ENCODE peak calls at places on chromosomes 5 and 9, in seven cellular contexts. N, O, Z, F, K, X and D are unnamed samples.

GRCh38 chr5:132751971-132752580 is 4.8 kb downstream of the CCNI2 start:
- DNase-seq in N (no peak), O (no peak), Z (no peak), F (no peak), K (no peak), X (no peak), D (no peak)

GRCh38 chr9:13948037-13948436 is 365.9 kb downstream of the NFIB start:
- DNase-seq in N (no peak), O (peak), Z (no peak), F (no peak), K (no peak), X (no peak), D (no peak)

GRCh38 chr5:36723921-36724320 is 117.5 kb downstream of the SLC1A3 start:
- DNase-seq in N (no peak), O (no peak), Z (no peak), F (no peak), K (no peak), X (no peak), D (no peak)

GRCh38 chr9:19701274-19701673 is 87.6 kb downstream of the SLC24A2 start:
- DNase-seq in N (no peak), O (no peak), Z (no peak), F (no peak), K (no peak), X (no peak), D (no peak)

GRCh38 chr9:109401169-109401989 is 80.5 kb upstream of the EPB41L4B start:
- DNase-seq in N (peak), O (no peak), Z (peak), F (peak), K (no peak), X (peak), D (peak)

GRCh38 chr5:139635606-139636206 is 12.4 kb upstream of the CXXC5 start:
- DNase-seq in N (no peak), O (peak), Z (peak), F (no peak), K (peak), X (no peak), D (peak)

GRCh38 chr5:67612961-67613360 is 416.4 kb upstream of the CD180 start:
- DNase-seq in N (no peak), O (no peak), Z (no peak), F (no peak), K (no peak), X (no peak), D (no peak)

GRCh38 chr5:68173007-68173406 is 42.5 kb upstream of the PIK3R1 start:
- DNase-seq in N (no peak), O (no peak), Z (no peak), F (no peak), K (no peak), X (no peak), D (no peak)

GRCh38 chr5:78600656-78601452 is 47.7 kb downstream of the LHFPL2 start:
- DNase-seq in N (no peak), O (no peak), Z (no peak), F (no peak), K (no peak), X (no peak), D (no peak)

GRCh38 chr5:112848116-112848811 is 12.8 kb upstream of the SRP19 start:
- DNase-seq in N (peak), O (peak), Z (no peak), F (peak), K (no peak), X (no peak), D (peak)

GRCh38 chr9:72476617-72477375 is 44.6 kb upstream of the TMC1 start:
- DNase-seq in N (peak), O (no peak), Z (no peak), F (no peak), K (no peak), X (peak), D (no peak)

GRCh38 chr9:122133984-122134535 is 25.5 kb downstream of the NDUFA8 start:
- DNase-seq in N (no peak), O (no peak), Z (no peak), F (no peak), K (no peak), X (no peak), D (no peak)

GRCh38 chr9:87635656-87636501 is 90.0 kb upstream of the CTSL start:
- DNase-seq in N (no peak), O (no peak), Z (no peak), F (no peak), K (no peak), X (no peak), D (no peak)

GRCh38 chr5:59099270-59099994 is 516.6 kb downstream of the RAB3C start:
- DNase-seq in N (peak), O (peak), Z (no peak), F (no peak), K (no peak), X (peak), D (peak)

GRCh38 chr5:17723876-17724275 is 89.6 kb downstream of the TAF11L14 start:
- DNase-seq in N (no peak), O (no peak), Z (no peak), F (no peak), K (no peak), X (no peak), D (no peak)

GRCh38 chr5:73826761-73827450 is 200.9 kb downstream of the ARHGEF28 start:
- DNase-seq in N (no peak), O (peak), Z (no peak), F (no peak), K (no peak), X (no peak), D (peak)

GRCh38 chr9:37034938-37035471 is 937 bp upstream of the PAX5 start:
- DNase-seq in N (no peak), O (no peak), Z (no peak), F (no peak), K (no peak), X (no peak), D (no peak)

GRCh38 chr5:124839371-124839998 is 93.0 kb upstream of the ZNF608 start:
- DNase-seq in N (no peak), O (peak), Z (no peak), F (no peak), K (no peak), X (no peak), D (no peak)

GRCh38 chr9:21687351-21687750 is 115.1 kb upstream of the MTAP start:
- DNase-seq in N (no peak), O (no peak), Z (no peak), F (no peak), K (no peak), X (no peak), D (no peak)

GRCh38 chr5:123545506-123545905 is 33.5 kb downstream of the CSNK1G3 start:
- DNase-seq in N (peak), O (peak), Z (no peak), F (no peak), K (no peak), X (peak), D (no peak)

GRCh38 chr5:115194671-115195070 is 25.0 kb upstream of the TRIM36 start:
- DNase-seq in N (no peak), O (peak), Z (no peak), F (no peak), K (no peak), X (no peak), D (peak)

GRCh38 chr9:912776-913175 is 63.7 kb upstream of the DMRT3 start:
- DNase-seq in N (no peak), O (no peak), Z (no peak), F (no peak), K (no peak), X (no peak), D (no peak)

GRCh38 chr5:42547146-42547545 is 123.9 kb downstream of the GHR start:
- DNase-seq in N (no peak), O (no peak), Z (no peak), F (no peak), K (no peak), X (no peak), D (peak)

GRCh38 chr9:88937248-88937647 is 54.0 kb upstream of the S1PR3 start:
- DNase-seq in N (no peak), O (no peak), Z (no peak), F (no peak), K (no peak), X (no peak), D (no peak)

GRCh38 chr5:132471944-132472343 is 18.6 kb downstream of the IRF1 start:
- DNase-seq in N (no peak), O (no peak), Z (no peak), F (no peak), K (no peak), X (peak), D (no peak)